ENCODE peak calls at places on chromosomes 1 and 21, in five cellular contexts. M is CD4-positive, alpha-beta memory T cell; O is foreskin keratinocyte; E is neural progenitor cell; U is RWPE1. V is an unnamed sample.

GRCh38 chr1:32014199-32014936 is 700 bp downstream of the KHDRBS1 start:
- DNase-seq in O (no peak), E (peak), M (peak), U (peak), V (peak)

GRCh38 chr1:214707306-214708087 is 104.5 kb downstream of the CENPF start:
- DNase-seq in U (no peak), M (no peak), E (no peak), O (no peak), V (no peak)

GRCh38 chr1:167555971-167556714 is 2.6 kb upstream of the CREG1 start:
- DNase-seq in M (peak), E (peak), U (peak), O (peak), V (peak)

GRCh38 chr1:154557248-154557938 is 1.1 kb downstream of the UBE2Q1 start:
- DNase-seq in O (no peak), M (no peak), U (no peak), E (no peak), V (no peak)

GRCh38 chr1:185681034-185681633 is 53.1 kb upstream of the HMCN1 start:
- DNase-seq in O (peak), M (peak), U (peak), E (peak), V (no peak)

GRCh38 chr1:159959451-159959850 is 5.4 kb upstream of the SLAMF9 start:
- DNase-seq in M (no peak), E (no peak), U (peak), O (peak), V (no peak)

GRCh38 chr1:114015075-114015474 is 35.8 kb downstream of the OLFML3 start:
- DNase-seq in E (no peak), O (peak), M (no peak), U (peak), V (no peak)

GRCh38 chr1:55938376-55938850 is 641.0 kb downstream of the PLPP3 start:
- DNase-seq in M (no peak), U (no peak), E (no peak), O (no peak), V (no peak)

GRCh38 chr1:109392788-109393580 is 4.7 kb downstream of the SORT1 start:
- DNase-seq in U (no peak), E (no peak), M (no peak), O (no peak), V (peak)

GRCh38 chr1:119279441-119280415 is 88.9 kb upstream of the HAO2 start:
- DNase-seq in M (no peak), E (no peak), O (peak), U (peak), V (no peak)

GRCh38 chr1:60727553-60727952 is 354.8 kb upstream of the NFIA start:
- DNase-seq in U (peak), O (peak), M (no peak), E (no peak), V (no peak)

GRCh38 chr1:1179983-1180861 is 6.5 kb downstream of the TTLL10 start:
- DNase-seq in M (no peak), E (peak), U (no peak), O (no peak), V (no peak)

GRCh38 chr21:39109596-39110210 is 73.5 kb downstream of the PSMG1 start:
- DNase-seq in M (no peak), U (no peak), E (no peak), O (no peak), V (no peak)

GRCh38 chr1:215704089-215704860 is 137.2 kb downstream of the KCTD3 start:
- DNase-seq in U (peak), E (no peak), M (no peak), O (no peak), V (no peak)

GRCh38 chr1:157047064-157047410 is 1.5 kb upstream of the ARHGEF11 start:
- DNase-seq in E (no peak), M (no peak), O (no peak), U (no peak), V (no peak)

GRCh38 chr1:117616356-117616755 is 10.5 kb downstream of the TENT5C start:
- DNase-seq in U (no peak), M (no peak), O (no peak), E (no peak), V (no peak)

GRCh38 chr1:67228791-67229190 is 62.5 kb downstream of the IL23R start:
- DNase-seq in O (no peak), U (no peak), M (no peak), E (no peak), V (no peak)

GRCh38 chr21:45299864-45300785 is 12.4 kb upstream of the POFUT2 start:
- DNase-seq in U (no peak), O (no peak), M (no peak), E (no peak), V (peak)

GRCh38 chr1:214476958-214477870 is 74.2 kb downstream of the PTPN14 start:
- DNase-seq in O (peak), M (no peak), U (peak), E (no peak), V (no peak)

GRCh38 chr21:31975491-31975890 is 102.7 kb downstream of the HUNK start:
- DNase-seq in M (no peak), O (no peak), U (no peak), E (no peak), V (no peak)

GRCh38 chr21:31977816-31978215 is 105.0 kb downstream of the HUNK start:
- DNase-seq in U (no peak), O (no peak), E (no peak), M (no peak), V (no peak)

GRCh38 chr21:31972622-31973021 is 99.8 kb downstream of the HUNK start:
- DNase-seq in U (no peak), E (no peak), O (no peak), M (no peak), V (no peak)

GRCh38 chr21:31973402-31973944 is 100.7 kb downstream of the HUNK start:
- DNase-seq in M (no peak), U (no peak), O (no peak), E (no peak), V (no peak)

GRCh38 chr21:31974454-31974985 is 101.7 kb downstream of the HUNK start:
- DNase-seq in U (no peak), E (peak), M (peak), O (no peak), V (no peak)
- H3K27ac ChIP-seq in U (no peak), E (no peak), M (no peak), O (no peak), V (no peak)

GRCh38 chr1:204712718-204713430 is 27.3 kb upstream of the LRRN2 start:
- DNase-seq in O (no peak), U (no peak), E (no peak), M (no peak), V (no peak)
- H3K27ac ChIP-seq in O (no peak), U (no peak), E (no peak), M (no peak), V (no peak)

DNA sequence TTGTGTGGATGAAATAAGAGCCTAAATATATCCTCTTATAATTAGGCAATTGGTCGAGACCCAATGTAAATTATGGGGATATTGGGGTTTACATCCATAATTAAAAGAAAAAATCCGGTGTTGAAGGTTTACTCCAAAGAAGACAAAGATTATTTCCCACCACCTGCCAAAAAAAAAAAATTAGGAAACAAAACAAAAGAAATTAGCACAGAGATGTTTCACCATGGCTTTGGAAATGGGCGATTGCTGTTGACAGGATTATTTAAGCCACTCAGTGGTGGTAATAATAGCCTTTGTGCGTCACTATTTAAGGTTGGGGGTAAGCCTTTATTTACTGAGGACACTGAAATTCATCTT is 585 bp upstream of the GLRX2 start:
- DNase-seq in U (no peak), M (no peak), O (no peak), E (no peak), V (no peak)
- H3K27ac ChIP-seq in U (peak), M (peak), O (peak), E (no peak), V (peak)

GRCh38 chr1:203686091-203686632 is 59.5 kb downstream of the ATP2B4 start:
- DNase-seq in O (no peak), E (no peak), M (no peak), U (no peak), V (no peak)
- H3K27ac ChIP-seq in O (no peak), E (no peak), M (no peak), U (no peak), V (peak)

GRCh38 chr1:204081156-204081790 is 8.4 kb downstream of the SOX13 start:
- DNase-seq in E (no peak), U (no peak), M (no peak), O (no peak), V (no peak)
- H3K27ac ChIP-seq in E (no peak), U (peak), M (no peak), O (no peak), V (peak)

GRCh38 chr1:226406401-226406881 is 1.5 kb downstream of the PARP1 start:
- DNase-seq in E (peak), M (peak), O (peak), U (peak), V (no peak)
- H3K27ac ChIP-seq in E (no peak), M (peak), O (peak), U (peak), V (peak)

GRCh38 chr1:226810681-226811080 is 59.7 kb upstream of the PSEN2 start:
- DNase-seq in M (no peak), E (no peak), U (no peak), O (no peak), V (no peak)

GRCh38 chr1:226814751-226815496 is 55.5 kb upstream of the PSEN2 start:
- DNase-seq in M (no peak), U (peak), O (peak), E (no peak), V (peak)

GRCh38 chr1:226816585-226816984 is 53.8 kb upstream of the PSEN2 start:
- DNase-seq in M (no peak), U (no peak), O (no peak), E (no peak), V (no peak)

GRCh38 chr1:226809785-226810571 is 60.4 kb upstream of the PSEN2 start:
- DNase-seq in M (no peak), U (no peak), O (no peak), E (no peak), V (no peak)

GRCh38 chr1:226813671-226814591 is 56.5 kb upstream of the PSEN2 start:
- DNase-seq in M (no peak), O (no peak), E (no peak), U (no peak), V (no peak)
- H3K27ac ChIP-seq in M (no peak), O (peak), E (no peak), U (peak), V (peak)

GRCh38 chr1:173852105-173852504 is 15.7 kb downstream of the GAS5 start:
- DNase-seq in U (no peak), E (no peak), M (no peak), O (no peak), V (no peak)
- H3K27ac ChIP-seq in U (no peak), E (no peak), M (no peak), O (no peak), V (no peak)

GRCh38 chr1:204345941-204346678 is 13.6 kb downstream of the PLEKHA6 start:
- DNase-seq in O (no peak), U (no peak), M (no peak), E (no peak), V (no peak)

GRCh38 chr1:204348722-204349121 is 11.0 kb downstream of the PLEKHA6 start:
- DNase-seq in O (no peak), M (no peak), U (no peak), E (peak), V (peak)

GRCh38 chr1:204350265-204350664 is 9.5 kb downstream of the PLEKHA6 start:
- DNase-seq in O (no peak), U (no peak), E (no peak), M (no peak), V (no peak)

GRCh38 chr1:204349602-204350001 is 10.1 kb downstream of the PLEKHA6 start:
- DNase-seq in O (peak), M (no peak), E (no peak), U (no peak), V (no peak)

DNA sequence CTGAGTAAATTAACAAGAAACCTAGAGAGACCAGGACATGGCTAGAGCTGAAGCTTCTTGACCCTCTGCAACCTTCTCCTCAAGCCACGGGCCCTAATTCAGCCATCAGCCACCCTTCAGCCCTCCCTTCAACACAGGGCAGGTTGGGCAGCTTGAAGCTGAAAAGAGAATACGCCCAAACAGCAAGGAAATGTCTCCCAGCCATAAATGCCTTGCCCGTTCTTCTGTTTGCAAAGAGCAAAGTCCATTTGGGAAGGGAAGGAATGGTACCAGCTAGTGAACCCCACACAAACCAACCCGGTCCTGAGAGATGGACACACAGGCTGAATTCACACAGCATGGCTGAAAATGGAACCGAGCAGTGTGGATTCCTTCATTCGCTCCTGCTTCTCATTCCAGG is 11.5 kb downstream of the PLEKHA6 start:
- DNase-seq in O (no peak), U (no peak), M (no peak), E (no peak), V (no peak)
- H3K27ac ChIP-seq in O (no peak), U (no peak), M (no peak), E (no peak), V (no peak)

V was measured in left lung.